ENCODE peak calls at places on chromosome 10, in seven cellular contexts. One of them, this sample, is unnamed.
A peak's percentile ranks its signal among the peaks of the same experiment; 100 is the strongest.

GRCh38 chr10:71015674-71016073 is 127.3 kb upstream of the PCBD1 start:
- DNase-seq in mammary epithelial cell: no peak
- DNase-seq in pancreas: no peak
- DNase-seq in fibroblast of lung: no peak
- DNase-seq in stomach: no peak
- DNase-seq in aorta: no peak
- DNase-seq in uterus: no peak
- DNase-seq in this sample: no peak

GRCh38 chr10:3524086-3524960 is 260.7 kb downstream of the KLF6 start:
- DNase-seq in mammary epithelial cell: no peak
- DNase-seq in pancreas: no peak
- DNase-seq in fibroblast of lung: peak; percentile 26
- DNase-seq in stomach: no peak
- DNase-seq in aorta: no peak
- DNase-seq in uterus: no peak
- DNase-seq in this sample: peak; percentile 50

GRCh38 chr10:33179056-33179455 is 155.4 kb downstream of the NRP1 start:
- DNase-seq in mammary epithelial cell: no peak
- DNase-seq in pancreas: no peak
- DNase-seq in fibroblast of lung: no peak
- DNase-seq in stomach: no peak
- DNase-seq in aorta: no peak
- DNase-seq in uterus: no peak
- DNase-seq in this sample: no peak

GRCh38 chr10:95295031-95295755 is 4.4 kb upstream of the PDLIM1 start:
- DNase-seq in mammary epithelial cell: peak; percentile 91
- DNase-seq in pancreas: peak; percentile 41
- DNase-seq in fibroblast of lung: peak; percentile 36
- DNase-seq in stomach: peak; percentile 69
- DNase-seq in aorta: peak; percentile 81
- DNase-seq in uterus: no peak
- DNase-seq in this sample: peak; percentile 70

GRCh38 chr10:115082521-115082920 is 10.6 kb upstream of the ATRNL1 start:
- DNase-seq in mammary epithelial cell: peak; percentile 11
- DNase-seq in pancreas: no peak
- DNase-seq in fibroblast of lung: peak; percentile 22
- DNase-seq in stomach: no peak
- DNase-seq in aorta: no peak
- DNase-seq in uterus: no peak
- DNase-seq in this sample: no peak

GRCh38 chr10:79333513-79333912 is 13.8 kb upstream of the PPIF start:
- DNase-seq in mammary epithelial cell: peak; percentile 82
- DNase-seq in pancreas: no peak
- DNase-seq in fibroblast of lung: no peak
- DNase-seq in stomach: no peak
- DNase-seq in aorta: no peak
- DNase-seq in uterus: no peak
- DNase-seq in this sample: no peak

GRCh38 chr10:119333146-119333792 is 125.9 kb downstream of the GRK5 start:
- DNase-seq in mammary epithelial cell: peak; percentile 30
- DNase-seq in pancreas: no peak
- DNase-seq in fibroblast of lung: peak; percentile 16
- DNase-seq in stomach: no peak
- DNase-seq in aorta: peak; percentile 55
- DNase-seq in uterus: no peak
- DNase-seq in this sample: no peak

GRCh38 chr10:107451047-107451446 is 286.5 kb upstream of the SORCS1 start:
- DNase-seq in mammary epithelial cell: no peak
- DNase-seq in pancreas: no peak
- DNase-seq in fibroblast of lung: no peak
- DNase-seq in stomach: no peak
- DNase-seq in aorta: no peak
- DNase-seq in uterus: no peak
- DNase-seq in this sample: no peak

GRCh38 chr10:124612611-124613498 is 131.3 kb downstream of the FAM53B start:
- DNase-seq in mammary epithelial cell: no peak
- DNase-seq in pancreas: no peak
- DNase-seq in fibroblast of lung: peak; percentile 45
- DNase-seq in stomach: no peak
- DNase-seq in aorta: no peak
- DNase-seq in uterus: peak; percentile 58
- DNase-seq in this sample: no peak

GRCh38 chr10:101120884-101121660 is 10.0 kb upstream of the TLX1 start:
- DNase-seq in mammary epithelial cell: no peak
- DNase-seq in pancreas: no peak
- DNase-seq in fibroblast of lung: no peak
- DNase-seq in stomach: peak; percentile 51
- DNase-seq in aorta: peak; percentile 68
- DNase-seq in uterus: no peak
- DNase-seq in this sample: peak; percentile 95

GRCh38 chr10:33336606-33337334 is 2.3 kb upstream of the NRP1 start:
- DNase-seq in mammary epithelial cell: peak; percentile 44
- DNase-seq in pancreas: peak; percentile 59
- DNase-seq in fibroblast of lung: peak; percentile 73
- DNase-seq in stomach: no peak
- DNase-seq in aorta: peak; percentile 85
- DNase-seq in uterus: peak; percentile 38
- DNase-seq in this sample: peak; percentile 29

GRCh38 chr10:75547391-75548298 is 116.2 kb downstream of the LRMDA start:
- DNase-seq in mammary epithelial cell: peak; percentile 67
- DNase-seq in pancreas: no peak
- DNase-seq in fibroblast of lung: peak; percentile 58
- DNase-seq in stomach: no peak
- DNase-seq in aorta: no peak
- DNase-seq in uterus: peak; percentile 27
- DNase-seq in this sample: no peak

GRCh38 chr10:6239213-6239991 is 36.7 kb downstream of the PFKFB3 start:
- DNase-seq in mammary epithelial cell: peak; percentile 98
- DNase-seq in pancreas: no peak
- DNase-seq in fibroblast of lung: peak; percentile 90
- DNase-seq in stomach: peak; percentile 42
- DNase-seq in aorta: no peak
- DNase-seq in uterus: peak; percentile 77
- DNase-seq in this sample: peak; percentile 54

GRCh38 chr10:6240254-6240653 is 37.5 kb downstream of the PFKFB3 start:
- DNase-seq in mammary epithelial cell: no peak
- DNase-seq in pancreas: no peak
- DNase-seq in fibroblast of lung: no peak
- DNase-seq in stomach: peak; percentile 21
- DNase-seq in aorta: peak; percentile 52
- DNase-seq in uterus: no peak
- DNase-seq in this sample: no peak

GRCh38 chr10:6247041-6247712 is 44.4 kb downstream of the PFKFB3 start:
- DNase-seq in mammary epithelial cell: no peak
- DNase-seq in pancreas: no peak
- DNase-seq in fibroblast of lung: no peak
- DNase-seq in stomach: no peak
- DNase-seq in aorta: no peak
- DNase-seq in uterus: no peak
- DNase-seq in this sample: no peak

GRCh38 chr10:6242089-6242488 is 39.4 kb downstream of the PFKFB3 start:
- DNase-seq in mammary epithelial cell: no peak
- DNase-seq in pancreas: no peak
- DNase-seq in fibroblast of lung: peak; percentile 49
- DNase-seq in stomach: peak; percentile 13
- DNase-seq in aorta: no peak
- DNase-seq in uterus: no peak
- DNase-seq in this sample: no peak

DNA sequence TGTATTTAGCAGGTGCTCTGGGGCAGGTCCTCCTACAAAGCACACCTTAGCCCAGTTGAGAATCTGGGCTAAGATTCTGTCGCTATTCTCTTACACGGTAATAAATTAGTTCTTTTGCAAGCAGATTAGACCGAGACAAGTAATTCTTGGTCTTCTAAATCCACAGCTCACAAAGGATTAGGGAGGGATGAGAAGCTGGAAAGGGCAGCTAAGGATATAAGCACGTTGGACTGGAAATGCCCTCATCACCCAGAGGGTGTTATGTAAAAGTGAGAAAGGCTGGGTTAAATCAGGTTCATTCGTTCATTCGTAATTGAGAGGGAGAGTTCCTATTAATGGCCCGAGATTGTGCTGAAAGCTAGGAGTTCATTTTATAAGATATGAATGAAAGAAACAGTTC is 41.8 kb downstream of the PFKFB3 start:
- DNase-seq in mammary epithelial cell: no peak
- DNase-seq in pancreas: no peak
- DNase-seq in fibroblast of lung: no peak
- DNase-seq in stomach: no peak
- DNase-seq in aorta: no peak
- DNase-seq in uterus: no peak
- DNase-seq in this sample: no peak
- H3K4me1 ChIP-seq in mammary epithelial cell: peaks cover 6% of the 10 kb centered on the region
- H3K4me1 ChIP-seq in pancreas: no peaks in the 10 kb centered on the region
- H3K4me1 ChIP-seq in fibroblast of lung: peaks cover 2% of the 10 kb centered on the region
- H3K4me1 ChIP-seq in stomach: no peaks in the 10 kb centered on the region
- H3K4me1 ChIP-seq in aorta: peaks cover 3% of the 10 kb centered on the region
- H3K4me1 ChIP-seq in uterus: no peaks in the 10 kb centered on the region
- H3K4me1 ChIP-seq in this sample: no peaks in the 10 kb centered on the region

DNA sequence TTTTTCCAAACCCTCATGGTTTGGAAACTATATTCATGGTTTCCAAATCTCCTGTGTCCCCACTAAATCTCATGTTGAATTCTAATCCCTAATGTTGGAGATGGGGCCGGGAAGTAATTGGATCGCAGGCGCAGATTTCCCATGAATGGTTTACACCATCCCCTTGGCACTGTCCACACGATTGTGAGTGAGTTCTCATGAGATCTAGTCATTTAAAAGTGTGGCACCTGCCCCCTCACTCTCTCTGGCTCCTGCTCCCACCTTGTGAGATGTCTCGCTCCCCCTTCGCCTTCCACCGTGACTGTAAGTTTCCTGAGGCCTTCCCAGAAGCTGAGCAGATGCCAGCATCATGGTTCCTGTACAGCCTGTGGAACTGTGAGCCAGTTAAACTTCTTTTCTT is 3.3 kb upstream of the MTPAP start:
- DNase-seq in mammary epithelial cell: no peak
- DNase-seq in pancreas: no peak
- DNase-seq in fibroblast of lung: no peak
- DNase-seq in stomach: no peak
- DNase-seq in aorta: no peak
- DNase-seq in uterus: no peak
- DNase-seq in this sample: no peak
- H3K4me3 ChIP-seq in mammary epithelial cell: no peak overlapping the region
- H3K4me3 ChIP-seq in pancreas: no peak overlapping the region
- H3K4me3 ChIP-seq in fibroblast of lung: no peak overlapping the region
- H3K4me3 ChIP-seq in stomach: no peak overlapping the region
- H3K4me3 ChIP-seq in aorta: no peak overlapping the region
- H3K4me3 ChIP-seq in uterus: no peak overlapping the region
- H3K4me3 ChIP-seq in this sample: no peak overlapping the region

GRCh38 chr10:61751599-61751998 is 88.9 kb downstream of the CABCOCO1 start:
- DNase-seq in mammary epithelial cell: no peak
- DNase-seq in pancreas: no peak
- DNase-seq in fibroblast of lung: no peak
- DNase-seq in stomach: no peak
- DNase-seq in aorta: no peak
- DNase-seq in uterus: no peak
- DNase-seq in this sample: no peak

GRCh38 chr10:61752111-61753011 is 89.6 kb downstream of the CABCOCO1 start:
- DNase-seq in mammary epithelial cell: peak; percentile 70
- DNase-seq in pancreas: no peak
- DNase-seq in fibroblast of lung: peak; percentile 88
- DNase-seq in stomach: no peak
- DNase-seq in aorta: no peak
- DNase-seq in uterus: no peak
- DNase-seq in this sample: peak; percentile 65

GRCh38 chr10:61753453-61753852 is 90.7 kb downstream of the CABCOCO1 start:
- DNase-seq in mammary epithelial cell: no peak
- DNase-seq in pancreas: no peak
- DNase-seq in fibroblast of lung: no peak
- DNase-seq in stomach: no peak
- DNase-seq in aorta: no peak
- DNase-seq in uterus: no peak
- DNase-seq in this sample: no peak

GRCh38 chr10:61749271-61749670 is 86.5 kb downstream of the CABCOCO1 start:
- DNase-seq in mammary epithelial cell: no peak
- DNase-seq in pancreas: no peak
- DNase-seq in fibroblast of lung: peak; percentile 29
- DNase-seq in stomach: no peak
- DNase-seq in aorta: no peak
- DNase-seq in uterus: no peak
- DNase-seq in this sample: no peak

DNA sequence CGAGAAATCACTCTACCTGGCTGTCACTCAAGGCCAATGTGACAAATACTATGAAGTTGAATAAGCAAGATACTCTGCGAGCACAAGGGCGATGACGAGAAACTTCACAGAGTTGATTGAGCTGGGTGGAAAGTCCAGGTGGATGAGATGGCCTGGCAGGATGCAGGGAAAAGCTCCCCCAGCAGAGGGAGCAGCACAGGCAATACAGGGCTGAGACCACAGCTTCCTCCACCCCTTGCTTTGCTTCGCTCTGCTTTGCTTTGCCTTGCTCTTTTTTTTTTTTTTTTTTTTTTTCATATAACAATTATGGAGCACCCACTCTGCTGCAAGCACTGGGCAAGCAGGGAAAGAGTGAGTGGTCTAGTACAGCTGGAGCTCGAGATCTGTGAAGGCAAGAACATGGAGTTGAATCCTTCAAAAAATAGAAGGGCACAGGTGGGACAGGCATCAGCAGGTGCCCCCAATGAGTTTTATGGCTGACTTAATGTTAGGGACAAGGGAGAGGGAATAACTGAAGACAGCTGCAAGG is 88.3 kb downstream of the CABCOCO1 start:
- DNase-seq in mammary epithelial cell: peak; percentile 59
- DNase-seq in pancreas: peak; percentile 73
- DNase-seq in fibroblast of lung: peak; percentile 61
- DNase-seq in stomach: peak; percentile 84
- DNase-seq in aorta: peak; percentile 78
- DNase-seq in uterus: peak; percentile 34
- DNase-seq in this sample: peak; percentile 95
- H3K4me1 ChIP-seq in mammary epithelial cell: peaks cover 29% of the 10 kb centered on the region
- H3K4me1 ChIP-seq in pancreas: peaks cover 9% of the 10 kb centered on the region
- H3K4me1 ChIP-seq in fibroblast of lung: peaks cover 8% of the 10 kb centered on the region
- H3K4me1 ChIP-seq in stomach: peaks cover 19% of the 10 kb centered on the region
- H3K4me1 ChIP-seq in aorta: peaks cover 13% of the 10 kb centered on the region
- H3K4me1 ChIP-seq in uterus: no peaks in the 10 kb centered on the region
- H3K4me1 ChIP-seq in this sample: peaks cover 11% of the 10 kb centered on the region

DNA sequence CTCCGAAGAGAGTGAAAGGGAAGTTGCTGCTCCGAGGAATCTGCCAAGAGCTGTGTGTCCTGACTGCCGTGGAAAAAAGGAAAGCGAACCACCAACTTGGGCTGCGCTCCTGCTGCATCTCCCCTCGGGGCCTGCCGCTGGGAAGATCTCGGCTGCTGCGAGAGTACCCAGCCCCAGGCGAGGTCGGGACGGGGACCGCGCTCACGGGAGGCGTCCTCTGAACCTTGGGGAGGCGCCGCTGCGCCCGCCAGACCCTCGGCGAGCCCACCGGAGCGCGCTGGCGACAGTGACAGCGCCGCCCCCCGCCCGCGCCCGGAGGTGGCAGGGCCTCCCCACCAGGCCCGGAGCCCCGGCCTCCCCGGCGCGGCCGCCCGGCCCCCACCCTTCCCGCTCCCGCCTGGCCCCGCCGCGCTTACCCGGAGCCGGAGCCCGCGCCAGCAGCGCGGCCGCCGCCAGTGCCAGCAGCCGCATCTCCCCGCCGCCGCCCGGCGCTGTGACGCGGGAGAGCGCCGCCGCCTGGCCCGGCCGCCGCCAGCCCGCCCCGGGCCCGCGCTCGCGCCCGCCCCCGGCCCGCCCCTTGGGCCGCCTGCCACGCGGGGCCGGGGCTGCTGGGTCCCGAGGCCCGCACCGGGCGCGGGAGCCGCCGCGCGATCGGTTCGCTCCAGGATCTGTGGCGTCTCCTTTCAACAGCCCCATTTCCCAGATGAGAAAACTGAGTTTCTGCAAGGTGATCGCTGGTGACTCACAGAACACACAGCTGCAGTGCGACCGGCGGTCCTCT is at the start of gene VSTM4:
- DNase-seq in mammary epithelial cell: no peak
- DNase-seq in pancreas: peak; percentile 35
- DNase-seq in fibroblast of lung: peak; percentile 47
- DNase-seq in stomach: no peak
- DNase-seq in aorta: peak; percentile 86
- DNase-seq in uterus: peak; percentile 43
- DNase-seq in this sample: no peak
- H3K4me3 ChIP-seq in mammary epithelial cell: no peak within 1 kb of the TSS
- H3K4me3 ChIP-seq in pancreas: peak within 1 kb of the TSS; percentile 42
- H3K4me3 ChIP-seq in fibroblast of lung: peak within 1 kb of the TSS; percentile 60
- H3K4me3 ChIP-seq in stomach: peak within 1 kb of the TSS; percentile 55
- H3K4me3 ChIP-seq in aorta: peak within 1 kb of the TSS; percentile 37
- H3K4me3 ChIP-seq in uterus: peak within 1 kb of the TSS; percentile 48
- H3K4me3 ChIP-seq in this sample: peak within 1 kb of the TSS; percentile 38